ENCODE peak calls at places on chromosomes 5 and 9, in four cellular contexts. J is B cell, B is bronchial epithelial cell, A is adrenal gland. M is an unnamed sample.
A peak's percentile ranks its signal among the peaks of the same experiment; 100 is the strongest.

GRCh38 chr9:131826966-131827525 is 87.2 kb upstream of the RAPGEF1 start:
- DNase-seq in B (peak; percentile 80), A (no peak), J (no peak), M (no peak)

GRCh38 chr5:54996476-54996875 is 11.1 kb upstream of the ESM1 start:
- DNase-seq in B (no peak), A (no peak), J (no peak), M (no peak)

GRCh38 chr5:120465281-120465961 is 1.3 kb downstream of the PRR16 start:
- DNase-seq in B (no peak), A (peak; percentile 57), J (no peak), M (no peak)

GRCh38 chr5:120677481-120677880 is 213.4 kb downstream of the PRR16 start:
- DNase-seq in J (no peak), B (no peak), A (no peak), M (no peak)

GRCh38 chr5:56327810-56328209 is 94.7 kb upstream of the ANKRD55 start:
- DNase-seq in B (no peak), J (no peak), A (no peak), M (no peak)

GRCh38 chr5:167814828-167815227 is 476.6 kb upstream of the WWC1 start:
- DNase-seq in B (peak; percentile 99), J (no peak), A (no peak), M (no peak)

GRCh38 chr5:138616508-138616907 is 41.3 kb upstream of the HSPA9 start:
- DNase-seq in A (no peak), J (no peak), B (peak; percentile 65), M (no peak)

GRCh38 chr9:127183814-127184582 is 61.6 kb upstream of the ANGPTL2 start:
- DNase-seq in J (no peak), B (no peak), A (no peak), M (peak; percentile 84)

GRCh38 chr5:31149072-31149471 is 44.4 kb upstream of the CDH6 start:
- DNase-seq in B (no peak), J (no peak), A (no peak), M (no peak)

GRCh38 chr5:138706655-138707480 is 46.4 kb upstream of the CTNNA1 start:
- DNase-seq in B (peak; percentile 78), A (peak; percentile 60), J (no peak), M (no peak)

GRCh38 chr9:129988607-129989361 is 54.2 kb downstream of the FNBP1 start:
- DNase-seq in J (peak; percentile 80), B (no peak), A (no peak), M (peak; percentile 64)

GRCh38 chr5:33530183-33530962 is 89.6 kb downstream of the TARS1 start:
- DNase-seq in A (no peak), J (no peak), B (no peak), M (no peak)

GRCh38 chr5:68011801-68012200 is 203.8 kb upstream of the PIK3R1 start:
- DNase-seq in A (no peak), B (no peak), J (no peak), M (no peak)

GRCh38 chr9:136644593-136645342 is 17.9 kb upstream of the EGFL7 start:
- DNase-seq in B (peak; percentile 29), A (peak; percentile 82), J (peak; percentile 80), M (peak; percentile 87)

GRCh38 chr9:133702798-133703570 is 35.2 kb downstream of the SARDH start:
- DNase-seq in A (no peak), J (no peak), B (no peak), M (no peak)

GRCh38 chr5:72386639-72387038 is 66.5 kb downstream of the PTCD2 start:
- DNase-seq in B (no peak), J (no peak), A (no peak), M (no peak)

GRCh38 chr9:129483467-129484324 is 137.2 kb downstream of the C9orf50 start:
- DNase-seq in B (peak; percentile 79), A (peak; percentile 95), J (no peak), M (no peak)

GRCh38 chr9:89204811-89205210 is 26.2 kb upstream of the SHC3 start:
- DNase-seq in J (no peak), A (no peak), B (peak; percentile 61), M (no peak)

GRCh38 chr9:122219856-122220672 is 8.7 kb downstream of the LHX6 start:
- DNase-seq in J (no peak), A (peak; percentile 50), B (no peak), M (peak; percentile 25)

GRCh38 chr5:142857405-142857804 is 87.2 kb downstream of the ARHGAP26 start:
- DNase-seq in J (no peak), B (no peak), A (no peak), M (no peak)

GRCh38 chr9:135888766-135889394 is 18.5 kb downstream of the CAMSAP1 start:
- DNase-seq in J (no peak), A (peak; percentile 48), B (peak; percentile 55), M (no peak)

DNA sequence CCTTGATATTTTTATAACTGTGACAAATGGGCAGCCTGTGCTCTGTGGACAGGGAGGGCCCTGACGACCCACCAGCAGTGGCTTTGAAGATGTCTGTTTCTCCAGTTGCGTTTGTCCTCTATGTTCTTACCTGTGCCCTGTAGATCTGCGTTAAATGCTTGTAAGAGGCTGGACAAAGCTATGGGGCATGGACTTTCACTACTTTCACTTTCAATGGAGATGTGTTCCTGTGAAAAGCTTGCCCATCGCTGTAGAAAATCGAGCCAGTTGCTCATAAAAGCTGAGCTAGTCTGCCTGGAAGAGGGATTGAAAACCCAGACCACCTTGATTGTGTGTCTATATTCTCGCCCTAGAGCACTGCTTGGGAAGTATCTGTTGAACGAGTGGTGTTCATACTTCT is 74.1 kb downstream of the PSAT1 start:
- DNase-seq in J (no peak), A (no peak), B (no peak), M (no peak)
- TF ChIP-seq CTCF in J (no peak), A (no peak), B (no peak), M (no peak)

DNA sequence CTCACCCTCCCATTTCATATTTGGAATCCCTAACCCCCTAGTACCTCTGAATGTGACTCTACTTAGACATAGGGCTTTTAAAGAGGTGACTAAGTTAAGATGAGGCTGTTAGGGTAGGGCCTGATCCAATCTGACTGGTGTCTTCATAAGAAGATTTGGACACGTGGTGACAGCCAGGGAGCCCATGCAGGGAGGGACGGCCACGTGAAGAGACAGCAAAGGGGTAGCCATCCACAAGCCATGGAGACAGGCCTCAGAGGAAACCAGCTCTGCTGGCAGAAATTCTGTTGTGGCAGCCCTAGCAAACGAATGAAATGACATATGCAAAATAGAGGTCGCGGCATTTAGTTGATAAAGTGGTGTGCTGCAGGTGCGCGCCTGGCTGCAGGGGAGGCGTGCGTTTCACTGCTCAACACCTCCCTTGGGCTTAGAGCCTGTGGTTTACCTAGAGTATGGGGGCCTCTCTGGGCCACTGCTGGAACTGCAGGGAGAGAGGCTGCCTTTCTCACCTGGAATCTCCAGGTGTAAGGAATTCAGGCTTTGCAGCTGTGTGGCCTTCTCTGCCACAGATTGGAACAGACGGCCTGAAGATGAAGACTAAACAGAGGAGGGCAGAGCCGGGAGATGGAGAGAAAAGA is 7.1 kb upstream of the AFAP1L1 start:
- DNase-seq in A (no peak), J (no peak), B (peak; percentile 61), M (peak; percentile 40)
- TF ChIP-seq CTCF in A (peak; percentile 20), J (peak; percentile 32), B (peak; percentile 93), M (peak; percentile 11)

GRCh38 chr5:97498657-97499056 is 315.6 kb upstream of the RIOK2 start:
- DNase-seq in J (no peak), B (no peak), A (no peak), M (no peak)
- TF ChIP-seq CTCF in J (no peak), B (no peak), A (no peak), M (no peak)

GRCh38 chr5:169336234-169336633 is 35.3 kb upstream of the SLIT3 start:
- DNase-seq in A (no peak), B (no peak), J (no peak), M (no peak)

GRCh38 chr5:169335806-169336205 is 34.9 kb upstream of the SLIT3 start:
- DNase-seq in J (no peak), A (no peak), B (no peak), M (no peak)

GRCh38 chr5:169328401-169328800 is 27.5 kb upstream of the SLIT3 start:
- DNase-seq in B (no peak), A (no peak), J (no peak), M (no peak)

GRCh38 chr5:169331292-169331852 is 30.4 kb upstream of the SLIT3 start:
- DNase-seq in A (no peak), J (no peak), B (no peak), M (no peak)
- TF ChIP-seq CTCF in A (peak; percentile 20), J (no peak), B (no peak), M (no peak)

DNA sequence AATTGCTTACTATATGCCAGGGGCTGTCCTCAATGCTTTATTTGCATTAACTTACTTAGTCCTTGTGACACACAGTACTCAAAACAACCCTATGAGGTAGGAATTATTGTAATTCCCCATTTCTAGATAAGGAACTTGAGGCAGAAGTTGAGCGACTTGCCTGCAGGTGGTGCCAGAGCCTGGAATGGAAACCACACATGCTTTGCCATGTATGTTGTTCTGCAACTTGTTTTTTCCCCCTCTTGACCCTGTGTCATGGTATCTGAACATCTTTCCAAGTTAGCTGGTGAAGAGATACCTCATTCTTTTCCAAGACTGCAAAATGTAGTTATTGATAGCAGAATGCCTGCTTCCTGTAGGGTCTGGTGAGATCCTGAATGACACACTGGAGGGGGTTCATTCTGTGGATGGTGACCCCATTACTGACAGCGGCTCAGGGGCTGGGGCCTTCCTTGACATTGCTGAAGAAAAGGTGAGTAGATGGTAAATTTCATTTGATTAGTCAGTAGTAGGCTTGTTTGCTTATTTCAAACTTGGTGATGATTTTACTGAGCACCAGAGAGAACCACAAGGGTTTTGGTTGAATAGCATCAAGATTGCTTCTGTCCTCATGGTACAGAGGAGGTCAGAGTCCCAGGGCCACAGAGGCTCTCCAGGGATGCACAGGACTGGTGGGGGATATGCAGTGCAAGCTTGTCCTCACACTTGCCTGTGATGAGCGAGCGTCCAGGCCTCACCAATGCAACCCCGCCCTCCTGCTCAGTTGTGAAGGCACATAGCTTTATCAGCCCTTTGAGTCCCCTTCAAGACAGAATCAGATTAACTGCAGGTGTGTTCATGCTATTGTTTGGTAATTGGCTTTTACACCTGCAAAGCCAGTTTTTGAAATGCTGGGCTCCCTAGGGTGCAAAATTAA is 57.0 kb downstream of the COL15A1 start:
- DNase-seq in J (peak; percentile 69), A (peak; percentile 83), B (peak; percentile 72), M (peak; percentile 65)
- TF ChIP-seq CTCF in J (peak; percentile 89), A (peak; percentile 68), B (peak; percentile 78), M (peak; percentile 70)

M was measured in GM10248.